ENCODE peak calls at places on chromosomes 1 and 21, in eight cellular contexts. F, E, R, H, C, Q, S and M are unnamed samples.
A peak's percentile ranks its signal among the peaks of the same experiment; 100 is the strongest.

GRCh38 chr1:201882665-201883132 is 6.0 kb upstream of the SHISA4 start:
- DNase-seq in F (peak; percentile 44), C (peak; percentile 48), H (peak; percentile 50), S (peak; percentile 52), Q (peak; percentile 32), R (peak; percentile 16), E (no peak), M (peak; percentile 72)

GRCh38 chr1:198467907-198468306 is 72.6 kb downstream of the ATP6V1G3 start:
- DNase-seq in R (no peak), F (no peak), C (no peak), S (no peak), E (no peak), Q (no peak), H (no peak), M (no peak)

GRCh38 chr1:209483691-209484090 is 99.8 kb upstream of the CAMK1G start:
- DNase-seq in S (no peak), F (no peak), R (no peak), C (no peak), E (no peak), H (no peak), Q (no peak), M (no peak)

GRCh38 chr1:21254335-21254951 is 35.8 kb downstream of the ECE1 start:
- DNase-seq in R (no peak), Q (peak; percentile 57), F (no peak), C (peak; percentile 82), S (no peak), E (no peak), H (no peak), M (no peak)

GRCh38 chr1:229694053-229694693 is 68.1 kb downstream of the URB2 start:
- DNase-seq in C (peak; percentile 68), F (peak; percentile 27), E (no peak), S (peak; percentile 92), Q (peak; percentile 63), R (no peak), H (no peak), M (peak; percentile 44)

GRCh38 chr1:236759252-236759859 is 35.7 kb upstream of the MTR start:
- DNase-seq in Q (peak; percentile 64), C (peak; percentile 8), H (peak; percentile 33), F (no peak), E (no peak), R (no peak), S (no peak), M (peak; percentile 11)

GRCh38 chr1:232599178-232600041 is 30.5 kb downstream of the SIPA1L2 start:
- DNase-seq in C (peak; percentile 24), F (no peak), S (no peak), R (no peak), Q (no peak), E (no peak), H (no peak), M (no peak)

GRCh38 chr1:58290685-58291372 is 255.7 kb downstream of the OMA1 start:
- DNase-seq in H (no peak), R (no peak), C (no peak), Q (peak; percentile 31), E (no peak), F (no peak), S (peak; percentile 0), M (no peak)

GRCh38 chr1:214476229-214476957 is 75.0 kb downstream of the PTPN14 start:
- DNase-seq in Q (no peak), C (no peak), H (no peak), E (no peak), S (no peak), F (no peak), R (no peak), M (no peak)

GRCh38 chr1:87024936-87025537 is 110.6 kb downstream of the HS2ST1 start:
- DNase-seq in C (peak; percentile 16), H (peak; percentile 8), R (no peak), Q (peak; percentile 60), E (no peak), S (peak; percentile 1), F (no peak), M (peak; percentile 4)

GRCh38 chr1:205774277-205775014 is 836 bp downstream of the RAB29 start:
- DNase-seq in R (peak; percentile 54), S (no peak), F (no peak), C (no peak), H (peak; percentile 24), E (no peak), Q (peak; percentile 24), M (no peak)

GRCh38 chr1:197103295-197103694 is 36.2 kb upstream of the F13B start:
- DNase-seq in H (no peak), E (no peak), F (no peak), Q (peak; percentile 23), C (no peak), R (no peak), S (peak; percentile 19), M (no peak)

GRCh38 chr21:26739189-26739588 is 106.0 kb downstream of the ADAMTS1 start:
- DNase-seq in S (peak; percentile 42), R (no peak), F (no peak), C (peak; percentile 4), H (no peak), Q (peak; percentile 41), E (no peak), M (no peak)

GRCh38 chr1:112522621-112523020 is 13.9 kb downstream of the WNT2B start:
- DNase-seq in S (peak; percentile 89), F (peak; percentile 66), Q (peak; percentile 84), E (no peak), H (no peak), R (no peak), C (peak; percentile 75), M (peak; percentile 77)

GRCh38 chr1:1319646-1319941 is 4.9 kb downstream of the INTS11 start:
- DNase-seq in F (no peak), S (no peak), C (no peak), R (no peak), H (no peak), Q (no peak), E (no peak), M (no peak)

GRCh38 chr1:58584082-58584895 is 7.2 kb upstream of the TACSTD2 start:
- DNase-seq in S (peak; percentile 89), Q (peak; percentile 97), R (no peak), C (peak; percentile 74), E (no peak), F (peak; percentile 94), H (no peak), M (peak; percentile 91)

GRCh38 chr1:201463071-201463552 is 5.9 kb downstream of the PHLDA3 start:
- DNase-seq in F (no peak), E (no peak), R (no peak), S (no peak), H (no peak), Q (no peak), C (no peak), M (no peak)

GRCh38 chr1:43315963-43316737 is 15.4 kb downstream of the TIE1 start:
- DNase-seq in F (no peak), R (no peak), C (no peak), Q (peak; percentile 45), H (no peak), E (no peak), S (no peak), M (no peak)

GRCh38 chr21:32131960-32132359 is 146.9 kb downstream of the MIS18A start:
- DNase-seq in R (no peak), S (no peak), Q (peak; percentile 21), F (no peak), E (no peak), H (no peak), C (no peak), M (no peak)

GRCh38 chr21:35547946-35548774 is 499.1 kb upstream of the RUNX1 start:
- DNase-seq in E (no peak), S (no peak), R (no peak), Q (no peak), F (no peak), H (no peak), C (no peak), M (no peak)

GRCh38 chr21:38467369-38467768 is 30.9 kb downstream of the ERG start:
- DNase-seq in E (no peak), R (no peak), S (no peak), Q (no peak), H (no peak), C (no peak), F (no peak), M (no peak)